ENCODE peak calls at places on chromosomes 7 and 10, in seven cellular contexts. V is ELR; C is cardiac muscle cell; Q is naive thymus-derived CD4-positive, alpha-beta T cell; W is HuH-7; I is NCI-H460; O is GM20000. B is an unnamed sample.

GRCh38 chr7:94849636-94850208 is 57.7 kb upstream of the PPP1R9A start:
- DNase-seq in I (no peak), W (no peak), C (no peak), V (no peak), O (no peak), Q (no peak), B (no peak)

GRCh38 chr7:2616973-2617709 is 14.6 kb upstream of the TTYH3 start:
- DNase-seq in W (no peak), V (no peak), O (no peak), I (no peak), C (no peak), Q (no peak), B (no peak)

GRCh38 chr7:132270517-132270916 is 305.8 kb downstream of the PLXNA4 start:
- DNase-seq in Q (no peak), O (no peak), W (no peak), V (peak), I (peak), C (peak), B (no peak)

GRCh38 chr7:2158331-2159175 is 74.2 kb downstream of the MAD1L1 start:
- DNase-seq in W (no peak), C (no peak), Q (no peak), I (no peak), V (no peak), O (no peak), B (no peak)

GRCh38 chr7:4162845-4163564 is 519.1 kb upstream of the FOXK1 start:
- DNase-seq in C (no peak), W (no peak), V (no peak), O (no peak), Q (no peak), I (no peak), B (no peak)

GRCh38 chr10:88707429-88708110 is 1.5 kb downstream of the LIPK start:
- DNase-seq in V (peak), W (no peak), I (no peak), Q (no peak), C (no peak), O (peak), B (no peak)

GRCh38 chr10:107803541-107803940 is 639.0 kb upstream of the SORCS1 start:
- DNase-seq in V (no peak), I (no peak), O (no peak), Q (no peak), W (no peak), C (no peak), B (no peak)

GRCh38 chr7:138006106-138006505 is 4.2 kb upstream of the CREB3L2 start:
- DNase-seq in W (no peak), O (no peak), V (no peak), C (no peak), I (no peak), Q (no peak), B (no peak)

GRCh38 chr7:77933394-77933793 is 134.8 kb downstream of the PHTF2 start:
- DNase-seq in W (no peak), Q (no peak), O (no peak), C (no peak), V (peak), I (no peak), B (no peak)

GRCh38 chr7:2034291-2035201 is 198.2 kb downstream of the MAD1L1 start:
- DNase-seq in I (no peak), W (no peak), V (no peak), Q (no peak), C (no peak), O (no peak), B (no peak)

GRCh38 chr7:25944777-25945176 is 207.2 kb upstream of the NFE2L3 start:
- DNase-seq in W (no peak), Q (no peak), V (no peak), C (no peak), I (no peak), O (no peak), B (no peak)

GRCh38 chr7:27767374-27767773 is 27.4 kb downstream of the TAX1BP1 start:
- DNase-seq in Q (no peak), W (no peak), I (no peak), V (no peak), C (no peak), O (no peak), B (no peak)

GRCh38 chr10:14004536-14004935 is 326.2 kb downstream of the FRMD4A start:
- DNase-seq in W (no peak), Q (no peak), O (no peak), V (peak), I (no peak), C (no peak), B (no peak)

GRCh38 chr10:121188005-121188404 is 336.8 kb downstream of the WDR11 start:
- DNase-seq in O (no peak), C (peak), V (no peak), W (peak), I (no peak), Q (no peak), B (no peak)

GRCh38 chr7:103727982-103728610 is 261.4 kb downstream of the RELN start:
- DNase-seq in O (no peak), C (no peak), W (no peak), I (no peak), Q (no peak), V (no peak), B (no peak)

GRCh38 chr7:121752706-121753105 is 120.3 kb upstream of the PTPRZ1 start:
- DNase-seq in Q (no peak), V (peak), O (peak), W (peak), C (peak), I (peak), B (no peak)

B was measured in KG1.